ENCODE peak calls at places on chromosomes 16 and 17, in four cellular contexts. One of them, this sample, is unnamed.
A peak's percentile ranks its signal among the peaks of the same experiment; 100 is the strongest.

GRCh38 chr17:50875074-50875473 is 8.9 kb upstream of the TOB1 start:
- DNase-seq in activated B cell treated with CpG ODN at 0.5 μM for 24 hours: no peak
- DNase-seq in stimulated activated CD4-positive, alpha-beta T cell treated with anti-CD3 and anti-CD28 coated beads, Interleukin-2, amount 100 ng/mL, for 24 hours: no peak
- DNase-seq in NCI-H146: no peak
- DNase-seq in this sample: no peak

GRCh38 chr17:68320943-68321557 is 29.8 kb downstream of the ARSG start:
- DNase-seq in activated B cell treated with CpG ODN at 0.5 μM for 24 hours: no peak
- DNase-seq in stimulated activated CD4-positive, alpha-beta T cell treated with anti-CD3 and anti-CD28 coated beads, Interleukin-2, amount 100 ng/mL, for 24 hours: no peak
- DNase-seq in NCI-H146: no peak
- DNase-seq in this sample: no peak

GRCh38 chr16:23257682-23258081 is 44.4 kb upstream of the SCNN1B start:
- DNase-seq in activated B cell treated with CpG ODN at 0.5 μM for 24 hours: no peak
- DNase-seq in stimulated activated CD4-positive, alpha-beta T cell treated with anti-CD3 and anti-CD28 coated beads, Interleukin-2, amount 100 ng/mL, for 24 hours: no peak
- DNase-seq in NCI-H146: no peak
- DNase-seq in this sample: no peak

GRCh38 chr17:78374631-78375274 is 3.7 kb upstream of the PGS1 start:
- DNase-seq in activated B cell treated with CpG ODN at 0.5 μM for 24 hours: no peak
- DNase-seq in stimulated activated CD4-positive, alpha-beta T cell treated with anti-CD3 and anti-CD28 coated beads, Interleukin-2, amount 100 ng/mL, for 24 hours: no peak
- DNase-seq in NCI-H146: no peak
- DNase-seq in this sample: no peak

GRCh38 chr17:31674305-31674704 is 184.7 kb downstream of the COPRS start:
- DNase-seq in activated B cell treated with CpG ODN at 0.5 μM for 24 hours: no peak
- DNase-seq in stimulated activated CD4-positive, alpha-beta T cell treated with anti-CD3 and anti-CD28 coated beads, Interleukin-2, amount 100 ng/mL, for 24 hours: no peak
- DNase-seq in NCI-H146: no peak
- DNase-seq in this sample: no peak

GRCh38 chr17:29145289-29146058 is 34.7 kb downstream of the MYO18A start:
- DNase-seq in activated B cell treated with CpG ODN at 0.5 μM for 24 hours: peak; percentile 36
- DNase-seq in stimulated activated CD4-positive, alpha-beta T cell treated with anti-CD3 and anti-CD28 coated beads, Interleukin-2, amount 100 ng/mL, for 24 hours: peak; percentile 66
- DNase-seq in NCI-H146: peak; percentile 45
- DNase-seq in this sample: no peak

GRCh38 chr17:41615454-41615853 is 2.9 kb upstream of the KRT16 start:
- DNase-seq in activated B cell treated with CpG ODN at 0.5 μM for 24 hours: no peak
- DNase-seq in stimulated activated CD4-positive, alpha-beta T cell treated with anti-CD3 and anti-CD28 coated beads, Interleukin-2, amount 100 ng/mL, for 24 hours: no peak
- DNase-seq in NCI-H146: peak; percentile 55
- DNase-seq in this sample: no peak

GRCh38 chr17:4304417-4305027 is 40.7 kb upstream of the ANKFY1 start:
- DNase-seq in activated B cell treated with CpG ODN at 0.5 μM for 24 hours: no peak
- DNase-seq in stimulated activated CD4-positive, alpha-beta T cell treated with anti-CD3 and anti-CD28 coated beads, Interleukin-2, amount 100 ng/mL, for 24 hours: peak; percentile 52
- DNase-seq in NCI-H146: peak; percentile 8
- DNase-seq in this sample: no peak

This sample was measured in osteocyte.